ENCODE peak calls at places on chromosomes 16 and 17, in four cellular contexts. O, I, X and U are unnamed samples.
A peak's percentile ranks its signal among the peaks of the same experiment; 100 is the strongest.

GRCh38 chr17:12712415-12712814 is 46.7 kb downstream of the MYOCD start:
- DNase-seq in O (no peak), I (no peak), X (no peak), U (no peak)

GRCh38 chr17:71748872-71749271 is 371.9 kb upstream of the SOX9 start:
- DNase-seq in I (no peak), X (no peak), O (no peak), U (no peak)

GRCh38 chr17:42571435-42572225 is 4.7 kb downstream of the MLX start:
- DNase-seq in O (no peak), X (no peak), I (no peak), U (no peak)

GRCh38 chr17:66679631-66680517 is 155.0 kb upstream of the CACNG5 start:
- DNase-seq in X (no peak), I (no peak), O (no peak), U (no peak)

GRCh38 chr17:31691251-31691905 is 167.7 kb downstream of the COPRS start:
- DNase-seq in I (no peak), O (no peak), X (no peak), U (no peak)

GRCh38 chr16:50708373-50709060 is 15.1 kb downstream of the NOD2 start:
- DNase-seq in I (no peak), O (no peak), X (no peak), U (no peak)

GRCh38 chr17:33373209-33373608 is 80.1 kb upstream of the ASIC2 start:
- DNase-seq in I (no peak), O (no peak), X (no peak), U (no peak)

GRCh38 chr16:15650698-15651161 is 685 bp downstream of the NDE1 start:
- DNase-seq in I (peak; percentile 35), X (no peak), O (peak; percentile 45), U (peak; percentile 51)

GRCh38 chr16:56793504-56793903 is 63.6 kb downstream of the NUP93 start:
- DNase-seq in O (no peak), X (peak; percentile 47), I (no peak), U (no peak)

GRCh38 chr16:8946544-8946943 is 17.2 kb downstream of the USP7 start:
- DNase-seq in O (no peak), I (no peak), X (no peak), U (no peak)

GRCh38 chr16:16042076-16042475 is 92.7 kb downstream of the ABCC1 start:
- DNase-seq in I (no peak), X (no peak), O (no peak), U (peak; percentile 71)

GRCh38 chr16:52494621-52495020 is 52.3 kb downstream of the TOX3 start:
- DNase-seq in O (no peak), X (peak; percentile 64), I (no peak), U (no peak)

GRCh38 chr17:41725134-41725533 is 9.3 kb downstream of the HAP1 start:
- DNase-seq in X (no peak), I (no peak), O (no peak), U (no peak)

GRCh38 chr16:85416267-85417109 is 196.6 kb upstream of the GSE1 start:
- DNase-seq in X (peak; percentile 61), O (peak; percentile 92), I (peak; percentile 96), U (peak; percentile 79)

GRCh38 chr17:77327181-77327565 is 186.4 kb downstream of the SEC14L1 start:
- DNase-seq in O (peak; percentile 9), I (no peak), X (no peak), U (peak; percentile 24)

GRCh38 chr16:78994135-78994534 is 606.4 kb downstream of the MAF start:
- DNase-seq in I (no peak), O (no peak), X (no peak), U (no peak)

GRCh38 chr16:77788196-77789084 is at the start of gene VAT1L:
- DNase-seq in I (no peak), O (peak; percentile 59), X (no peak), U (peak; percentile 89)

GRCh38 chr17:53492532-53492931 is 330.2 kb upstream of the KIF2B start:
- DNase-seq in I (peak; percentile 7), O (no peak), X (no peak), U (no peak)

GRCh38 chr16:814974-815373 is 14.4 kb upstream of the GNG13 start:
- DNase-seq in O (no peak), I (no peak), X (no peak), U (no peak)

GRCh38 chr17:82839617-82840292 is at the start of gene ZNF750:
- DNase-seq in I (no peak), O (peak; percentile 31), X (no peak), U (no peak)

GRCh38 chr17:1695365-1695764 is 10.7 kb upstream of the PRPF8 start:
- DNase-seq in O (no peak), I (no peak), X (no peak), U (no peak)

GRCh38 chr17:41739661-41740352 is 5.4 kb upstream of the HAP1 start:
- DNase-seq in O (no peak), X (peak; percentile 66), I (no peak), U (no peak)

GRCh38 chr17:50634123-50634914 is at the start of gene ABCC3:
- DNase-seq in I (no peak), O (peak; percentile 37), X (peak; percentile 56), U (peak; percentile 90)

GRCh38 chr17:68460715-68461114 is 3.4 kb upstream of the WIPI1 start:
- DNase-seq in O (no peak), I (no peak), X (no peak), U (no peak)

GRCh38 chr16:53643474-53643873 is 60.2 kb downstream of the RPGRIP1L start:
- DNase-seq in X (no peak), O (no peak), I (no peak), U (no peak)

GRCh38 chr17:56909742-56910508 is 3.9 kb downstream of the TRIM25 start:
- DNase-seq in O (no peak), I (peak; percentile 50), X (peak; percentile 33), U (no peak)

GRCh38 chr17:39671651-39672521 is 3.6 kb downstream of the PNMT start:
- DNase-seq in O (peak; percentile 80), I (peak; percentile 59), X (peak; percentile 67), U (peak; percentile 86)

GRCh38 chr16:48542020-48542473 is 67.9 kb downstream of the N4BP1 start:
- DNase-seq in I (no peak), O (no peak), X (no peak), U (peak; percentile 78)

GRCh38 chr16:73671102-73671501 is 623.2 kb upstream of the ZFHX3 start:
- DNase-seq in I (no peak), X (no peak), O (peak; percentile 20), U (no peak)

GRCh38 chr17:72588961-72589360 is 468.1 kb downstream of the SOX9 start:
- DNase-seq in O (no peak), I (no peak), X (peak; percentile 67), U (no peak)

GRCh38 chr17:39150104-39150634 is 1.3 kb downstream of the PLXDC1 start:
- DNase-seq in X (no peak), I (no peak), O (no peak), U (no peak)

GRCh38 chr16:84638195-84638806 is 10.0 kb upstream of the KLHL36 start:
- DNase-seq in O (no peak), X (no peak), I (no peak), U (no peak)

DNA sequence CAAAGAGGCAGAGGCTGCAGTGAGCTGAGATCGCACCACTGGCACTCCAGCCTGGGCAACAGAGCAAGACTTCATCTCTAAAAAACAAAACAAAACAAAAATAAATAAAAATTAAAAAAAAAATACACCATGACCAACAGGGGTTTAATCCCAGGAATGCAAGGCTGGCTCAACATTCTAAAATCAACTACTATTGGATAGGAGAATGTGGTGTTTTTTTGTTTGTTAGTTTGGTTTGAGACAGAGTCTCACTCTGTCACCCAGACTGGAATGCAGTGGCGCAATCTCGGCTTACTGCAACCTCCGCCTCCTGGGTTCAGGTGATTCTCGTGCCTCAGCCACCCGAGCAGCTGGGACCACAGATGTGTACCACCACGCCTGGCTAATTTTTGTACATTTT is 19.9 kb downstream of the GFOD2 start:
- DNase-seq in I (no peak), X (no peak), O (no peak), U (no peak)
- TF ChIP-seq FOXJ3 in I (no peak), X (no peak), O (no peak), U (no peak)

GRCh38 chr16:81201267-81201666 is 37.2 kb upstream of the BCO1 start:
- DNase-seq in O (no peak), I (no peak), X (no peak), U (no peak)
- TF ChIP-seq FOXJ3 in O (no peak), I (no peak), X (no peak), U (no peak)

GRCh38 chr16:65598626-65599025 is 476.8 kb upstream of the CDH11 start:
- DNase-seq in I (no peak), O (no peak), X (no peak), U (no peak)
- TF ChIP-seq FOXJ3 in I (no peak), O (no peak), X (no peak), U (no peak)

GRCh38 chr16:1828645-1829410 is 1.8 kb downstream of the FAHD1 start:
- DNase-seq in I (no peak), X (peak; percentile 90), O (no peak), U (no peak)
- TF ChIP-seq FOXJ3 in I (no peak), X (peak; percentile 80), O (no peak), U (no peak)

GRCh38 chr16:64910351-64910750 is 211.5 kb downstream of the CDH11 start:
- DNase-seq in I (no peak), X (no peak), O (peak; percentile 10), U (no peak)
- TF ChIP-seq FOXJ3 in I (no peak), X (no peak), O (no peak), U (no peak)

DNA sequence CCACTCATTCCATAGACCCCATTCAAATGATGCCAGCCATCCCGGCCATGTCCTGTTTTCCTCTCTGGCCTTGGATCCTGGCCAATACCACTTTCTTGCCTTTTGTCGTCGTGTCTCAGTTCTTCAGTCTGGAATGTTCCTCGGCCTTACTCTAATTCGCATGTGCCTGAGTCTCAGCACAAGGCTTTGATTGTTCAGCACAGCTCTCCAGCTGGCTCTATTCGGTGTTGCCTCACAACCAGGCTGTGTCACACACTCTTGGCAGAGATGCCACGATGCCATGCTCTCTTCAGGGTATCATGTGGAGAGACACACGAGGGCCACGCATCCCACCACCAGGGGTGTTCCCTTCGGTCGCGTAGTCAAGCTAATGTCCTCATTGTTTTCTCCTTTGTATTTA is 1.8 kb upstream of the VPS4A start:
- DNase-seq in O (no peak), I (no peak), X (no peak), U (no peak)
- TF ChIP-seq FOXJ3 in O (no peak), I (no peak), X (no peak), U (no peak)